ENCODE peak calls at places on chromosomes 16 and 17, in five cellular contexts. K is mucosa of gallbladder; X is endothelial cell; A is stimulated activated CD8-positive, alpha-beta memory T cell treated with anti-CD3 and anti-CD28 coated beads, Interleukin-12 subunit alpha, Interleukin-12 subunit beta, amount 100 ng/mL, for 4 hours; P is T-cell. C is an unnamed sample.

GRCh38 chr16:3071655-3072054 is 6.2 kb downstream of the IL32 start:
- DNase-seq in K (no peak), X (no peak), A (no peak), P (no peak), C (no peak)

GRCh38 chr16:11679250-11679649 is 11.0 kb downstream of the SNN start:
- DNase-seq in K (no peak), X (no peak), A (no peak), P (no peak), C (no peak)

GRCh38 chr17:82039695-82040299 is 2.3 kb upstream of the DCXR start:
- DNase-seq in K (no peak), X (no peak), A (no peak), P (no peak), C (no peak)

GRCh38 chr17:75475851-75476250 is 19.4 kb downstream of the TMEM94 start:
- DNase-seq in K (no peak), X (no peak), A (no peak), P (no peak), C (no peak)

GRCh38 chr17:4950075-4950756 is 703 bp upstream of the ENO3 start:
- DNase-seq in K (peak), X (peak), A (peak), P (no peak), C (peak)

GRCh38 chr17:67157732-67158639 is 87.0 kb downstream of the HELZ start:
- DNase-seq in K (no peak), X (no peak), A (no peak), P (no peak), C (peak)

GRCh38 chr17:68343976-68344375 is 52.7 kb downstream of the ARSG start:
- DNase-seq in K (no peak), X (no peak), A (no peak), P (no peak), C (no peak)

GRCh38 chr17:65163990-65164495 is 26.9 kb downstream of the RGS9 start:
- DNase-seq in K (no peak), X (no peak), A (peak), P (peak), C (no peak)

GRCh38 chr17:41413353-41413752 is 11.0 kb downstream of the KRT37 start:
- DNase-seq in K (no peak), X (no peak), A (no peak), P (no peak), C (no peak)

GRCh38 chr17:17721140-17721668 is 39.9 kb downstream of the RAI1 start:
- DNase-seq in K (no peak), X (no peak), A (no peak), P (no peak), C (no peak)

GRCh38 chr17:74677558-74678466 is 34.9 kb downstream of the CD300LF start:
- DNase-seq in K (peak), X (no peak), A (no peak), P (no peak), C (no peak)

GRCh38 chr17:61116577-61116976 is 283.1 kb upstream of the TBX2 start:
- DNase-seq in K (no peak), X (no peak), A (no peak), P (no peak), C (no peak)

GRCh38 chr17:51857052-51857593 is 301.4 kb downstream of the CA10 start:
- DNase-seq in K (no peak), X (no peak), A (no peak), P (no peak), C (no peak)

GRCh38 chr16:65312795-65313194 is 190.9 kb upstream of the CDH11 start:
- DNase-seq in K (no peak), X (no peak), A (no peak), P (no peak), C (no peak)

GRCh38 chr17:50853781-50854180 is 12.4 kb downstream of the TOB1 start:
- DNase-seq in K (no peak), X (no peak), A (no peak), P (no peak), C (no peak)

GRCh38 chr17:28744802-28745051 is 916 bp downstream of the TRAF4 start:
- DNase-seq in K (no peak), X (no peak), A (no peak), P (no peak), C (no peak)

GRCh38 chr17:72358465-72358864 is 237.6 kb downstream of the SOX9 start:
- DNase-seq in K (no peak), X (no peak), A (no peak), P (no peak), C (no peak)

GRCh38 chr17:36686123-36686669 is 84.8 kb downstream of the MRM1 start:
- DNase-seq in K (no peak), X (no peak), A (no peak), P (no peak), C (no peak)

GRCh38 chr17:17877548-17878358 is 41.0 kb upstream of the SREBF1 start:
- DNase-seq in K (peak), X (no peak), A (no peak), P (no peak), C (no peak)

GRCh38 chr16:66292241-66292935 is 74.1 kb upstream of the CDH5 start:
- DNase-seq in K (no peak), X (no peak), A (no peak), P (no peak), C (no peak)

GRCh38 chr16:29154100-29154499 is 169.2 kb downstream of the LAT start:
- DNase-seq in K (no peak), X (no peak), A (no peak), P (no peak), C (no peak)

GRCh38 chr17:16943541-16944333 is 28.2 kb downstream of the TNFRSF13B start:
- DNase-seq in K (no peak), X (no peak), A (no peak), P (no peak), C (no peak)

GRCh38 chr17:64621772-64622171 is 40.3 kb downstream of the SMURF2 start:
- DNase-seq in K (no peak), X (no peak), A (no peak), P (no peak), C (no peak)

GRCh38 chr16:51756447-51757123 is 605.5 kb upstream of the SALL1 start:
- DNase-seq in K (no peak), X (no peak), A (no peak), P (no peak), C (no peak)

GRCh38 chr17:49977463-49978389 is 8.7 kb downstream of the DLX4 start:
- DNase-seq in K (no peak), X (no peak), A (no peak), P (no peak), C (no peak)

GRCh38 chr17:17021194-17021863 is 20.9 kb upstream of the MPRIP start:
- DNase-seq in K (peak), X (no peak), A (no peak), P (no peak), C (no peak)

GRCh38 chr16:66489385-66489784 is 60.5 kb downstream of the TK2 start:
- DNase-seq in K (no peak), X (no peak), A (no peak), P (no peak), C (no peak)

GRCh38 chr16:627458-628239 is 3.1 kb upstream of the WFIKKN1 start:
- DNase-seq in K (peak), X (no peak), A (no peak), P (no peak), C (no peak)

GRCh38 chr17:63113167-63113566 is 147.1 kb downstream of the TANC2 start:
- DNase-seq in K (no peak), X (no peak), A (no peak), P (no peak), C (peak)

C was measured in SK-N-DZ.